ENCODE peak calls at places on chromosome 1, in ten cellular contexts. K, N, J, R, V, U, C, W, A and M are unnamed samples.
A peak's percentile ranks its signal among the peaks of the same experiment; 100 is the strongest.

GRCh38 chr1:11880911-11881748 is 22.4 kb upstream of the NPPB start:
- DNase-seq in K (no peak), N (peak; percentile 90), J (no peak), R (peak; percentile 38), V (no peak), U (no peak), C (no peak), W (no peak), A (no peak), M (no peak)

GRCh38 chr1:3910769-3911520 is 10.9 kb upstream of the C1orf174 start:
- DNase-seq in K (no peak), N (peak; percentile 52), J (peak; percentile 28), R (peak; percentile 92), V (peak; percentile 92), U (peak; percentile 58), C (peak; percentile 83), W (peak; percentile 75), A (peak; percentile 63), M (peak; percentile 30)

GRCh38 chr1:160097911-160098851 is at the start of gene IGSF8:
- DNase-seq in K (peak; percentile 97), N (peak; percentile 95), J (peak; percentile 59), R (peak; percentile 96), V (peak; percentile 96), U (peak; percentile 85), C (peak; percentile 78), W (peak; percentile 87), A (peak; percentile 85), M (peak; percentile 48)

GRCh38 chr1:9494936-9495758 is 44.1 kb upstream of the SLC25A33 start:
- DNase-seq in K (no peak), N (peak; percentile 19), J (no peak), R (peak; percentile 78), V (peak; percentile 73), U (peak; percentile 59), C (peak; percentile 75), W (peak; percentile 74), A (peak; percentile 57), M (no peak)

GRCh38 chr1:224528900-224529299 is 87.2 kb upstream of the CNIH3 start:
- DNase-seq in K (peak; percentile 70), N (no peak), J (peak; percentile 74), R (no peak), V (no peak), U (peak; percentile 68), C (no peak), W (no peak), A (peak; percentile 63), M (peak; percentile 79)

GRCh38 chr1:204601979-204602653 is 83.4 kb downstream of the LRRN2 start:
- DNase-seq in K (no peak), N (no peak), J (no peak), R (peak; percentile 57), V (no peak), U (no peak), C (no peak), W (no peak), A (no peak), M (no peak)

GRCh38 chr1:108813326-108813725 is 43.6 kb downstream of the AKNAD1 start:
- DNase-seq in K (no peak), N (no peak), J (no peak), R (no peak), V (no peak), U (no peak), C (no peak), W (no peak), A (no peak), M (peak; percentile 38)

GRCh38 chr1:22850681-22851080 is 122.0 kb downstream of the LACTBL1 start:
- DNase-seq in K (no peak), N (peak; percentile 17), J (no peak), R (no peak), V (no peak), U (peak; percentile 57), C (no peak), W (no peak), A (peak; percentile 63), M (no peak)

GRCh38 chr1:10765734-10766478 is 30.5 kb downstream of the CASZ1 start:
- DNase-seq in K (no peak), N (peak; percentile 38), J (no peak), R (no peak), V (no peak), U (no peak), C (no peak), W (no peak), A (no peak), M (no peak)

GRCh38 chr1:98371767-98372166 is 289.8 kb upstream of the SNX7 start:
- DNase-seq in K (no peak), N (no peak), J (no peak), R (no peak), V (no peak), U (no peak), C (no peak), W (no peak), A (no peak), M (no peak)

GRCh38 chr1:186463511-186463910 is 2.6 kb upstream of the PDC start:
- DNase-seq in K (no peak), N (no peak), J (no peak), R (no peak), V (no peak), U (no peak), C (no peak), W (no peak), A (no peak), M (no peak)

GRCh38 chr1:196660912-196661311 is 9.1 kb downstream of the CFH start:
- DNase-seq in K (no peak), N (no peak), J (no peak), R (peak; percentile 16), V (peak; percentile 49), U (peak; percentile 63), C (no peak), W (peak; percentile 43), A (peak; percentile 64), M (peak; percentile 25)

GRCh38 chr1:156126701-156127534 is 12.4 kb downstream of the LMNA start:
- DNase-seq in K (peak; percentile 93), N (no peak), J (peak; percentile 92), R (no peak), V (peak; percentile 65), U (peak; percentile 81), C (no peak), W (peak; percentile 97), A (peak; percentile 80), M (peak; percentile 97)

GRCh38 chr1:97726386-97726785 is 194.4 kb downstream of the DPYD start:
- DNase-seq in K (no peak), N (no peak), J (no peak), R (no peak), V (no peak), U (no peak), C (no peak), W (no peak), A (no peak), M (peak; percentile 3)

GRCh38 chr1:186212574-186213224 is 162.4 kb downstream of the TPR start:
- DNase-seq in K (no peak), N (peak; percentile 57), J (peak; percentile 89), R (peak; percentile 41), V (peak; percentile 87), U (peak; percentile 96), C (peak; percentile 49), W (peak; percentile 65), A (peak; percentile 97), M (peak; percentile 83)

GRCh38 chr1:12407050-12407961 is 177.5 kb downstream of the VPS13D start:
- DNase-seq in K (no peak), N (peak; percentile 25), J (peak; percentile 86), R (no peak), V (peak; percentile 62), U (peak; percentile 82), C (no peak), W (peak; percentile 39), A (peak; percentile 69), M (peak; percentile 75)

GRCh38 chr1:143735764-143736461 is 235.9 kb downstream of the FAM72C start:
- DNase-seq in K (no peak), N (no peak), J (peak; percentile 0), R (no peak), V (no peak), U (peak; percentile 25), C (peak; percentile 31), W (peak; percentile 35), A (no peak), M (no peak)

GRCh38 chr1:67645495-67646144 is 39.4 kb upstream of the GADD45A start:
- DNase-seq in K (peak; percentile 90), N (peak; percentile 82), J (peak; percentile 40), R (no peak), V (peak; percentile 70), U (peak; percentile 74), C (no peak), W (no peak), A (peak; percentile 89), M (no peak)

DNA sequence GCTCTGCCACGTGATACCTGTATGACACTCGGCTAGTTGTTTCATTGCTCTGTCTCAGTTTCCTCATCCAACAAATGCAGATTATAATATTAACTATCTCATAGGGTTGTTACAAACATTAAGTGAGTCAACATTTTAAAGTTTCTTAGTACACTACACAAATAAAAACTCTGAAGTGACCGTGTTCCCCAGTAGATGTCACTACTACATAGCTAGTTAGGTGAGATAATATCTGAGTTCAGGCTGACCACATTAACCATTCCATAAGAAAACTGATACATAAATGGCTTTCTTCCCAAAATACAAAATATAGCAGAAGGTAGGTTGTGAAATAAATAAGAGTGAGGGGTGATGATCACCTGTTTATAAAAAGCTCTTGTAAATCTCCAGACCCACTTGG is 214.1 kb downstream of the NUF2 start:
- DNase-seq in K (no peak), N (no peak), J (peak; percentile 5), R (no peak), V (peak; percentile 46), U (peak; percentile 52), C (no peak), W (peak; percentile 30), A (peak; percentile 37), M (peak; percentile 48)
- TF ChIP-seq CTCF in K (peak; percentile 17), N (peak; percentile 37), J (peak; percentile 14), R (peak; percentile 36), V (peak; percentile 77), U (peak; percentile 35), C (peak; percentile 27), W (no peak), A (peak; percentile 34), M (peak; percentile 79)

DNA sequence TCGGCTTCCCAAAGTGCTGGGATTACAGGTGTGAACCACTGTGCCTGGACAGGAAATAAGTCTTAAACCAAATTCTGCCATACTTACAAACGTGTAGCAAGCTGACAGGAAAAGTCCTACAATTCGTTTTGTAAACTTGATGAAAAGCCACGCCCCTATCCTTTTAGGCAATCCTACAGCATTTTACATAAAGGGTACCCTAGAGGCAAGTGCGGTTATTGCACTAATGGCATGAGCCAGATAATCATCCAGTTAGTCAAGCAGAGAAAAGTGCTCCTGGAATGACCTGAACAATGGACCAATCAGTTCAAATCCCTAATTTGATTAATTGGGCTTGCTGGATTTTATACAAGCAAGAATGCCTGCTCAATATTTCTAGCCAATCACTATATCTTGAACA is 338.2 kb downstream of the KIF26B start:
- DNase-seq in K (no peak), N (no peak), J (no peak), R (no peak), V (no peak), U (peak; percentile 24), C (no peak), W (peak; percentile 29), A (peak; percentile 16), M (no peak)
- TF ChIP-seq CTCF in K (no peak), N (no peak), J (peak; percentile 16), R (peak; percentile 7), V (no peak), U (peak; percentile 20), C (peak; percentile 54), W (peak; percentile 29), A (peak; percentile 20), M (peak; percentile 58)

GRCh38 chr1:50750021-50750619 is 209.9 kb downstream of the FAF1 start:
- DNase-seq in K (no peak), N (no peak), J (peak; percentile 49), R (no peak), V (peak; percentile 13), U (peak; percentile 49), C (peak; percentile 22), W (peak; percentile 39), A (peak; percentile 56), M (peak; percentile 30)
- TF ChIP-seq CTCF in K (no peak), N (peak; percentile 37), J (peak; percentile 75), R (peak; percentile 10), V (peak; percentile 37), U (peak; percentile 49), C (no peak), W (peak; percentile 21), A (peak; percentile 59), M (peak; percentile 82)

GRCh38 chr1:182625716-182626504 is 21.7 kb upstream of the RGS16 start:
- DNase-seq in K (no peak), N (no peak), J (no peak), R (no peak), V (no peak), U (peak; percentile 41), C (no peak), W (no peak), A (no peak), M (no peak)
- TF ChIP-seq CTCF in K (no peak), N (no peak), J (no peak), R (no peak), V (no peak), U (no peak), C (no peak), W (no peak), A (no peak), M (no peak)